ENCODE peak calls at places on chromosomes 3 and 15, in six cellular contexts. K is GM20000; F is DMS79 treated with DMSO at 0.1 percent for 48 hours; X is GM12864; Y is left ventricle myocardium superior; D is activated CD4-positive, alpha-beta T cell treated with anti-CD3 and anti-CD28 coated beads, Interleukin-2, amount 50 U/mL, for 24 hours. B is an unnamed sample.

GRCh38 chr3:30140356-30140755 is 466.0 kb upstream of the TGFBR2 start:
- DNase-seq in K (no peak), F (no peak), X (no peak), Y (no peak), D (no peak), B (no peak)

GRCh38 chr15:63348392-63348791 is 33.3 kb downstream of the CA12 start:
- DNase-seq in K (no peak), F (peak), X (no peak), Y (peak), D (no peak), B (peak)

GRCh38 chr3:4852780-4853748 is 126.2 kb upstream of the BHLHE40 start:
- DNase-seq in K (no peak), F (no peak), X (no peak), Y (no peak), D (no peak), B (peak)

GRCh38 chr3:56700136-56700535 is 17.1 kb upstream of the TASOR start:
- DNase-seq in K (no peak), F (no peak), X (no peak), Y (no peak), D (no peak), B (no peak)

GRCh38 chr15:89335289-89336041 is 841 bp upstream of the POLG start:
- DNase-seq in K (no peak), F (peak), X (peak), Y (no peak), D (no peak), B (no peak)

GRCh38 chr3:122183893-122184590 is 574 bp downstream of the CASR start:
- DNase-seq in K (no peak), F (peak), X (no peak), Y (no peak), D (no peak), B (no peak)

GRCh38 chr3:23734481-23734880 is 71.3 kb upstream of the UBE2E1 start:
- DNase-seq in K (no peak), F (no peak), X (no peak), Y (no peak), D (no peak), B (no peak)

GRCh38 chr3:149373235-149374125 is 4.0 kb downstream of the TM4SF1 start:
- DNase-seq in K (no peak), F (no peak), X (no peak), Y (no peak), D (no peak), B (peak)

GRCh38 chr3:72560857-72561675 is 287.2 kb downstream of the SHQ1 start:
- DNase-seq in K (no peak), F (peak), X (no peak), Y (no peak), D (no peak), B (no peak)

GRCh38 chr15:28984421-28985375 is 98.9 kb downstream of the APBA2 start:
- DNase-seq in K (no peak), F (no peak), X (no peak), Y (no peak), D (no peak), B (peak)

GRCh38 chr3:146831657-146832056 is 226.5 kb upstream of the PLSCR5 start:
- DNase-seq in K (no peak), F (no peak), X (no peak), Y (no peak), D (no peak), B (no peak)

GRCh38 chr3:49668861-49669260 is 5.3 kb upstream of the APEH start:
- DNase-seq in K (no peak), F (no peak), X (no peak), Y (no peak), D (no peak), B (peak)

GRCh38 chr3:119301001-119301400 is 6.8 kb downstream of the ARHGAP31 start:
- DNase-seq in K (no peak), F (no peak), X (no peak), Y (peak), D (no peak), B (no peak)

GRCh38 chr3:10444511-10444910 is 60.9 kb downstream of the ATP2B2 start:
- DNase-seq in K (no peak), F (no peak), X (no peak), Y (no peak), D (no peak), B (no peak)

GRCh38 chr3:184439096-184439495 is 59.2 kb downstream of the CHRD start:
- DNase-seq in K (no peak), F (no peak), X (no peak), Y (no peak), D (no peak), B (no peak)

GRCh38 chr3:78900426-78900825 is 867.4 kb downstream of the ROBO1 start:
- DNase-seq in K (no peak), F (no peak), X (no peak), Y (no peak), D (no peak), B (peak)

GRCh38 chr3:38600551-38600950 is 48.9 kb downstream of the SCN5A start:
- DNase-seq in K (no peak), F (no peak), X (no peak), Y (no peak), D (no peak), B (no peak)

GRCh38 chr15:33395841-33396240 is 85.1 kb downstream of the RYR3 start:
- DNase-seq in K (no peak), F (no peak), X (no peak), Y (no peak), D (no peak), B (no peak)

GRCh38 chr3:111989061-111989678 is 9.6 kb upstream of the TAGLN3 start:
- DNase-seq in K (peak), F (peak), X (peak), Y (no peak), D (peak), B (peak)

GRCh38 chr15:37764733-37765191 is 169.7 kb upstream of the TMCO5A start:
- DNase-seq in K (peak), F (no peak), X (no peak), Y (no peak), D (peak), B (peak)

GRCh38 chr3:66378256-66378655 is 122.6 kb downstream of the LRIG1 start:
- DNase-seq in K (no peak), F (no peak), X (no peak), Y (no peak), D (no peak), B (no peak)

GRCh38 chr15:79339588-79340314 is 28.8 kb downstream of the TMED3 start:
- DNase-seq in K (peak), F (peak), X (peak), Y (no peak), D (no peak), B (peak)

GRCh38 chr15:78033864-78034263 is 43.6 kb downstream of the TBC1D2B start:
- DNase-seq in K (no peak), F (no peak), X (no peak), Y (no peak), D (no peak), B (no peak)

GRCh38 chr3:131036200-131036816 is 9.6 kb downstream of the NEK11 start:
- DNase-seq in K (no peak), F (no peak), X (no peak), Y (no peak), D (no peak), B (peak)

GRCh38 chr3:149120051-149120972 is 9.1 kb upstream of the HPS3 start:
- DNase-seq in K (peak), F (peak), X (peak), Y (no peak), D (peak), B (peak)

GRCh38 chr3:134775831-134776230 is 19.2 kb upstream of the EPHB1 start:
- DNase-seq in K (no peak), F (no peak), X (no peak), Y (no peak), D (no peak), B (no peak)

GRCh38 chr3:58994746-58995330 is 55.0 kb downstream of the CFAP20DC start:
- DNase-seq in K (peak), F (peak), X (peak), Y (no peak), D (peak), B (peak)

GRCh38 chr15:78061963-78062427 is 15.5 kb downstream of the TBC1D2B start:
- DNase-seq in K (peak), F (peak), X (no peak), Y (peak), D (peak), B (peak)

GRCh38 chr15:70833897-70834765 is 19.8 kb downstream of the LARP6 start:
- DNase-seq in K (no peak), F (no peak), X (no peak), Y (no peak), D (no peak), B (peak)

GRCh38 chr3:53833053-53833645 is 13.1 kb downstream of the CHDH start:
- DNase-seq in K (no peak), F (no peak), X (no peak), Y (no peak), D (no peak), B (no peak)

GRCh38 chr3:188337232-188337631 is 183.3 kb downstream of the LPP start:
- DNase-seq in K (no peak), F (no peak), X (no peak), Y (no peak), D (no peak), B (no peak)

GRCh38 chr3:28791713-28792255 is 443.2 kb upstream of the AZI2 start:
- DNase-seq in K (no peak), F (no peak), X (no peak), Y (no peak), D (no peak), B (peak)

GRCh38 chr15:95946241-95946640 is 384.3 kb upstream of the NR2F2 start:
- DNase-seq in K (no peak), F (no peak), X (no peak), Y (no peak), D (no peak), B (no peak)

B was measured in astrocyte.